ENCODE peak calls at places on chromosomes 6 and 20, in four cellular contexts. One of them, this sample, is unnamed.

GRCh38 chr6:87938287-87938686 is 109.4 kb upstream of the SPACA1 start:
- DNase-seq in fibroblast of mammary gland: no peak
- DNase-seq in fibroblast of lung: no peak
- DNase-seq in WTC11: no peak
- DNase-seq in this sample: no peak

GRCh38 chr6:63663147-63663877 is 27.7 kb downstream of the PHF3 start:
- DNase-seq in fibroblast of mammary gland: peak
- DNase-seq in fibroblast of lung: peak
- DNase-seq in WTC11: no peak
- DNase-seq in this sample: peak

GRCh38 chr6:130282234-130282995 is 59.7 kb upstream of the SAMD3 start:
- DNase-seq in fibroblast of mammary gland: peak
- DNase-seq in fibroblast of lung: peak
- DNase-seq in WTC11: no peak
- DNase-seq in this sample: peak

GRCh38 chr6:35370124-35370741 is 27.9 kb downstream of the PPARD start:
- DNase-seq in fibroblast of mammary gland: peak
- DNase-seq in fibroblast of lung: peak
- DNase-seq in WTC11: no peak
- DNase-seq in this sample: peak

GRCh38 chr6:70388814-70389213 is 24.5 kb upstream of the FAM135A start:
- DNase-seq in fibroblast of mammary gland: no peak
- DNase-seq in fibroblast of lung: no peak
- DNase-seq in WTC11: no peak
- DNase-seq in this sample: no peak

GRCh38 chr6:170271771-170272314 is 19.0 kb downstream of the DLL1 start:
- DNase-seq in fibroblast of mammary gland: no peak
- DNase-seq in fibroblast of lung: no peak
- DNase-seq in WTC11: no peak
- DNase-seq in this sample: no peak

GRCh38 chr6:157800420-157801237 is 22.4 kb upstream of the SNX9 start:
- DNase-seq in fibroblast of mammary gland: peak
- DNase-seq in fibroblast of lung: peak
- DNase-seq in WTC11: no peak
- DNase-seq in this sample: peak

GRCh38 chr6:329888-330691 is 37.8 kb downstream of the DUSP22 start:
- DNase-seq in fibroblast of mammary gland: peak
- DNase-seq in fibroblast of lung: no peak
- DNase-seq in WTC11: no peak
- DNase-seq in this sample: peak

GRCh38 chr20:62136283-62137091 is 6.7 kb downstream of the PSMA7 start:
- DNase-seq in fibroblast of mammary gland: peak
- DNase-seq in fibroblast of lung: peak
- DNase-seq in WTC11: peak
- DNase-seq in this sample: no peak

GRCh38 chr6:148709577-148709976 is 37.3 kb upstream of the UST start:
- DNase-seq in fibroblast of mammary gland: peak
- DNase-seq in fibroblast of lung: peak
- DNase-seq in WTC11: no peak
- DNase-seq in this sample: peak

GRCh38 chr20:59291740-59292139 is 8.7 kb upstream of the EDN3 start:
- DNase-seq in fibroblast of mammary gland: no peak
- DNase-seq in fibroblast of lung: no peak
- DNase-seq in WTC11: no peak
- DNase-seq in this sample: no peak

GRCh38 chr6:23873161-23873560 is 252.9 kb upstream of the NRSN1 start:
- DNase-seq in fibroblast of mammary gland: no peak
- DNase-seq in fibroblast of lung: no peak
- DNase-seq in WTC11: no peak
- DNase-seq in this sample: no peak

DNA sequence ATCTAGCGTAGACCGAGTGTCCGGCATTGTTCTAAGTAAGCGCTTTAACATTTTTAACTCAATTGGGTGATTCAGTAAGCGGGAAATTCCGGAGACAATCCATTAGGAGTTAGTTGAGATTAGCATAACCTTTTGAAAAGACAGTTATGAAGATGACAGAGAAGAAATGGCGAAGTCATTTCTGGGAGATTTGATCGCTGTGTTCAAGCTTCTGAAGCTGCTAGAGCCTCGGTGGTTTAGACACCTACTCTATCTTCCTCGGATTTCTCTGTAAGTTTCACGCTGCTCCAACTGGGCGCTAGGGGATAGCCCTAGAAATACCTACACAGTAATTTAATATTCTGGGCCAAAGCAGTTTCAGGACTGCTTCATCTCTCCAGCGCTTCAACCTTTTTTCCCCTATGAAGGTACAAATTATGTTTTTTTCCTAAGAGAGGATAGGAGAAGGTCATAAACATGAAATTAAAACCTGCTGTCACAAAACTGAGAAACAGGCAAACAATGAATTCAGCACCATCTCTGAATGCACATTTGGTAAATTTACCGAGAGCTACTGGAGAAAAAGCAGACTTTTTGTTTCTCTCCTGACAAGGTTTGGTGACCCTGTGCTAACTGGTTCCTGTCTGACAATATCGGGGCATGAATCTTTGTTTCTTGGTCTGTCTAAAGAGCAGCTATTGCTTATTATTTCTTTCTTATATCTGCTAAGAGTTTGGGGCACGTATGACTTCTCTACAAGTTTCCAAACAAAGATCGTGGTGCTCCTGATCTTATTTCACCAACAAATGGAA is 22.4 kb downstream of the ZNF311 start:
- DNase-seq in fibroblast of mammary gland: peak
- DNase-seq in fibroblast of lung: peak
- DNase-seq in WTC11: no peak
- DNase-seq in this sample: peak
- TF ChIP-seq CTCF in fibroblast of mammary gland: peak
- TF ChIP-seq CTCF in fibroblast of lung: peak
- TF ChIP-seq CTCF in WTC11: no peak
- TF ChIP-seq CTCF in this sample: peak

GRCh38 chr6:99822741-99823512 is 171.1 kb downstream of the MCHR2 start:
- DNase-seq in fibroblast of mammary gland: peak
- DNase-seq in fibroblast of lung: peak
- DNase-seq in WTC11: no peak
- DNase-seq in this sample: peak
- TF ChIP-seq CTCF in fibroblast of mammary gland: peak
- TF ChIP-seq CTCF in fibroblast of lung: peak
- TF ChIP-seq CTCF in WTC11: no peak
- TF ChIP-seq CTCF in this sample: peak

GRCh38 chr6:168177492-168177891 is 98.5 kb upstream of the FRMD1 start:
- DNase-seq in fibroblast of mammary gland: no peak
- DNase-seq in fibroblast of lung: no peak
- DNase-seq in WTC11: no peak
- DNase-seq in this sample: no peak
- TF ChIP-seq CTCF in fibroblast of mammary gland: no peak
- TF ChIP-seq CTCF in fibroblast of lung: no peak
- TF ChIP-seq CTCF in WTC11: no peak
- TF ChIP-seq CTCF in this sample: no peak

GRCh38 chr6:131929227-131929626 is 21.9 kb downstream of the CCN2 start:
- DNase-seq in fibroblast of mammary gland: no peak
- DNase-seq in fibroblast of lung: no peak
- DNase-seq in WTC11: no peak
- DNase-seq in this sample: no peak
- TF ChIP-seq CTCF in fibroblast of mammary gland: no peak
- TF ChIP-seq CTCF in fibroblast of lung: peak
- TF ChIP-seq CTCF in WTC11: no peak
- TF ChIP-seq CTCF in this sample: peak

GRCh38 chr6:85348643-85349042 is 101.2 kb upstream of the NT5E start:
- DNase-seq in fibroblast of mammary gland: no peak
- DNase-seq in fibroblast of lung: no peak
- DNase-seq in WTC11: no peak
- DNase-seq in this sample: no peak
- TF ChIP-seq CTCF in fibroblast of mammary gland: peak
- TF ChIP-seq CTCF in fibroblast of lung: no peak
- TF ChIP-seq CTCF in WTC11: no peak
- TF ChIP-seq CTCF in this sample: no peak

GRCh38 chr6:105317607-105318533 is 85.0 kb downstream of the PREP start:
- DNase-seq in fibroblast of mammary gland: no peak
- DNase-seq in fibroblast of lung: no peak
- DNase-seq in WTC11: peak
- DNase-seq in this sample: no peak
- TF ChIP-seq CTCF in fibroblast of mammary gland: peak
- TF ChIP-seq CTCF in fibroblast of lung: peak
- TF ChIP-seq CTCF in WTC11: no peak
- TF ChIP-seq CTCF in this sample: peak

GRCh38 chr20:45765980-45766379 is 25.7 kb downstream of the WFDC3 start:
- DNase-seq in fibroblast of mammary gland: no peak
- DNase-seq in fibroblast of lung: no peak
- DNase-seq in WTC11: no peak
- DNase-seq in this sample: no peak
- TF ChIP-seq CTCF in fibroblast of mammary gland: no peak
- TF ChIP-seq CTCF in fibroblast of lung: no peak
- TF ChIP-seq CTCF in WTC11: no peak
- TF ChIP-seq CTCF in this sample: no peak